ENCODE peak calls at places on chromosomes 4 and X, in eight cellular contexts. One of them, this sample, is unnamed. For H3K9me3, the result is how much of the 10 kb centered on the place peaks cover.

GRCh38 chrX:31260351-31260750 is 188.5 kb upstream of the FTHL17 start:
- DNase-seq in SK-N-SH: no peak
- DNase-seq in HCT116: no peak
- DNase-seq in MM.1S: no peak
- DNase-seq in GM23248: no peak
- DNase-seq in PC-3: no peak
- DNase-seq in OCI-LY7: no peak
- DNase-seq in neural progenitor cell: no peak
- DNase-seq in this sample: no peak

GRCh38 chr4:7041851-7042696 is 1.1 kb upstream of the TADA2B start:
- DNase-seq in PC-3: peak
- DNase-seq in SK-N-SH: peak
- DNase-seq in OCI-LY7: no peak
- DNase-seq in neural progenitor cell: peak
- DNase-seq in HCT116: no peak
- DNase-seq in MM.1S: no peak
- DNase-seq in GM23248: no peak
- DNase-seq in this sample: peak

GRCh38 chr4:37715889-37716402 is 29.8 kb upstream of the RELL1 start:
- DNase-seq in GM23248: peak
- DNase-seq in MM.1S: no peak
- DNase-seq in SK-N-SH: peak
- DNase-seq in OCI-LY7: no peak
- DNase-seq in neural progenitor cell: no peak
- DNase-seq in PC-3: peak
- DNase-seq in HCT116: no peak
- DNase-seq in this sample: peak

GRCh38 chr4:62640296-62640695 is 1440.2 kb downstream of the ADGRL3 start:
- DNase-seq in OCI-LY7: no peak
- DNase-seq in GM23248: no peak
- DNase-seq in MM.1S: no peak
- DNase-seq in PC-3: peak
- DNase-seq in HCT116: no peak
- DNase-seq in SK-N-SH: no peak
- DNase-seq in neural progenitor cell: no peak
- DNase-seq in this sample: no peak

GRCh38 chrX:53188763-53189162 is 36.2 kb downstream of the KDM5C start:
- DNase-seq in SK-N-SH: no peak
- DNase-seq in OCI-LY7: no peak
- DNase-seq in PC-3: no peak
- DNase-seq in MM.1S: peak
- DNase-seq in HCT116: no peak
- DNase-seq in GM23248: peak
- DNase-seq in neural progenitor cell: no peak
- DNase-seq in this sample: no peak

GRCh38 chrX:88284844-88285243 is 462.2 kb upstream of the CPXCR1 start:
- DNase-seq in PC-3: peak
- DNase-seq in MM.1S: no peak
- DNase-seq in HCT116: no peak
- DNase-seq in neural progenitor cell: no peak
- DNase-seq in SK-N-SH: no peak
- DNase-seq in GM23248: no peak
- DNase-seq in OCI-LY7: no peak
- DNase-seq in this sample: no peak

GRCh38 chr4:128155231-128155855 is 94.2 kb downstream of the LARP1B start:
- DNase-seq in HCT116: no peak
- DNase-seq in PC-3: no peak
- DNase-seq in neural progenitor cell: no peak
- DNase-seq in SK-N-SH: peak
- DNase-seq in GM23248: no peak
- DNase-seq in OCI-LY7: no peak
- DNase-seq in MM.1S: no peak
- DNase-seq in this sample: no peak

GRCh38 chrX:40908026-40908425 is 172.7 kb upstream of the MED14 start:
- DNase-seq in HCT116: no peak
- DNase-seq in OCI-LY7: no peak
- DNase-seq in SK-N-SH: no peak
- DNase-seq in neural progenitor cell: no peak
- DNase-seq in MM.1S: no peak
- DNase-seq in PC-3: peak
- DNase-seq in GM23248: peak
- DNase-seq in this sample: no peak

GRCh38 chrX:153887385-153887784 is 1.4 kb upstream of the L1CAM start:
- DNase-seq in HCT116: no peak
- DNase-seq in PC-3: no peak
- DNase-seq in GM23248: no peak
- DNase-seq in MM.1S: no peak
- DNase-seq in neural progenitor cell: no peak
- DNase-seq in OCI-LY7: no peak
- DNase-seq in SK-N-SH: no peak
- DNase-seq in this sample: no peak

GRCh38 chr4:52704676-52705075 is 45.6 kb upstream of the USP46 start:
- DNase-seq in SK-N-SH: no peak
- DNase-seq in OCI-LY7: no peak
- DNase-seq in GM23248: no peak
- DNase-seq in MM.1S: no peak
- DNase-seq in PC-3: no peak
- DNase-seq in HCT116: no peak
- DNase-seq in neural progenitor cell: no peak
- DNase-seq in this sample: no peak

GRCh38 chr4:120977435-120977997 is 55.0 kb upstream of the PRDM5 start:
- DNase-seq in HCT116: peak
- DNase-seq in MM.1S: peak
- DNase-seq in GM23248: peak
- DNase-seq in SK-N-SH: peak
- DNase-seq in OCI-LY7: peak
- DNase-seq in neural progenitor cell: peak
- DNase-seq in PC-3: peak
- DNase-seq in this sample: peak

GRCh38 chrX:153488231-153488914 is 6.4 kb upstream of the BGN start:
- DNase-seq in MM.1S: no peak
- DNase-seq in SK-N-SH: no peak
- DNase-seq in PC-3: no peak
- DNase-seq in HCT116: no peak
- DNase-seq in GM23248: peak
- DNase-seq in neural progenitor cell: peak
- DNase-seq in OCI-LY7: no peak
- DNase-seq in this sample: peak

GRCh38 chr4:98688416-98689290 is 30.2 kb upstream of the TSPAN5 start:
- DNase-seq in SK-N-SH: peak
- DNase-seq in GM23248: peak
- DNase-seq in MM.1S: peak
- DNase-seq in OCI-LY7: no peak
- DNase-seq in PC-3: peak
- DNase-seq in HCT116: peak
- DNase-seq in neural progenitor cell: peak
- DNase-seq in this sample: no peak

GRCh38 chrX:154022108-154022507 is 2.4 kb upstream of the IRAK1 start:
- DNase-seq in SK-N-SH: no peak
- DNase-seq in PC-3: no peak
- DNase-seq in neural progenitor cell: no peak
- DNase-seq in HCT116: no peak
- DNase-seq in MM.1S: no peak
- DNase-seq in GM23248: no peak
- DNase-seq in OCI-LY7: no peak
- DNase-seq in this sample: no peak

GRCh38 chr4:173243917-173244658 is 75.5 kb downstream of the GALNT7 start:
- DNase-seq in SK-N-SH: no peak
- DNase-seq in OCI-LY7: no peak
- DNase-seq in neural progenitor cell: no peak
- DNase-seq in GM23248: no peak
- DNase-seq in PC-3: no peak
- DNase-seq in MM.1S: no peak
- DNase-seq in HCT116: no peak
- DNase-seq in this sample: no peak

GRCh38 chrX:69298466-69299140 is 133.3 kb upstream of the PJA1 start:
- DNase-seq in SK-N-SH: no peak
- DNase-seq in PC-3: no peak
- DNase-seq in OCI-LY7: no peak
- DNase-seq in MM.1S: no peak
- DNase-seq in HCT116: no peak
- DNase-seq in GM23248: peak
- DNase-seq in neural progenitor cell: no peak
- DNase-seq in this sample: no peak

GRCh38 chr4:8916251-8916913 is 44.7 kb upstream of the HMX1 start:
- DNase-seq in PC-3: no peak
- DNase-seq in MM.1S: no peak
- DNase-seq in HCT116: no peak
- DNase-seq in OCI-LY7: no peak
- DNase-seq in GM23248: no peak
- DNase-seq in neural progenitor cell: no peak
- DNase-seq in SK-N-SH: peak
- DNase-seq in this sample: peak

GRCh38 chr4:64940698-64941097 is 531.4 kb upstream of the TECRL start:
- DNase-seq in GM23248: peak
- DNase-seq in neural progenitor cell: no peak
- DNase-seq in PC-3: peak
- DNase-seq in HCT116: no peak
- DNase-seq in MM.1S: no peak
- DNase-seq in OCI-LY7: no peak
- DNase-seq in SK-N-SH: no peak
- DNase-seq in this sample: no peak

GRCh38 chr4:8580321-8581093 is at the start of gene GPR78:
- DNase-seq in neural progenitor cell: peak
- DNase-seq in PC-3: peak
- DNase-seq in SK-N-SH: peak
- DNase-seq in HCT116: no peak
- DNase-seq in MM.1S: no peak
- DNase-seq in GM23248: peak
- DNase-seq in OCI-LY7: no peak
- DNase-seq in this sample: peak

GRCh38 chr4:102493257-102493656 is 7.9 kb upstream of the NFKB1 start:
- DNase-seq in SK-N-SH: no peak
- DNase-seq in HCT116: no peak
- DNase-seq in GM23248: no peak
- DNase-seq in MM.1S: no peak
- DNase-seq in neural progenitor cell: no peak
- DNase-seq in PC-3: no peak
- DNase-seq in OCI-LY7: no peak
- DNase-seq in this sample: no peak

GRCh38 chr4:182795446-182796238 is 121.5 kb downstream of the DCTD start:
- DNase-seq in GM23248: no peak
- DNase-seq in SK-N-SH: no peak
- DNase-seq in MM.1S: no peak
- DNase-seq in HCT116: no peak
- DNase-seq in PC-3: no peak
- DNase-seq in neural progenitor cell: no peak
- DNase-seq in OCI-LY7: no peak
- DNase-seq in this sample: no peak

GRCh38 chr4:36533944-36534343 is 252.5 kb downstream of the DTHD1 start:
- DNase-seq in GM23248: no peak
- DNase-seq in PC-3: no peak
- DNase-seq in OCI-LY7: no peak
- DNase-seq in MM.1S: no peak
- DNase-seq in SK-N-SH: no peak
- DNase-seq in neural progenitor cell: no peak
- DNase-seq in HCT116: no peak
- DNase-seq in this sample: no peak

GRCh38 chr4:43251760-43252317 is 359.3 kb downstream of the GRXCR1 start:
- DNase-seq in PC-3: peak
- DNase-seq in MM.1S: no peak
- DNase-seq in OCI-LY7: no peak
- DNase-seq in SK-N-SH: no peak
- DNase-seq in HCT116: no peak
- DNase-seq in neural progenitor cell: no peak
- DNase-seq in GM23248: peak
- DNase-seq in this sample: peak

GRCh38 chr4:43253511-43253910 is 361.0 kb downstream of the GRXCR1 start:
- DNase-seq in HCT116: no peak
- DNase-seq in PC-3: no peak
- DNase-seq in neural progenitor cell: no peak
- DNase-seq in OCI-LY7: no peak
- DNase-seq in SK-N-SH: no peak
- DNase-seq in MM.1S: no peak
- DNase-seq in GM23248: no peak
- DNase-seq in this sample: no peak
- H2AFZ ChIP-seq in HCT116: no peak
- H2AFZ ChIP-seq in PC-3: no peak
- H2AFZ ChIP-seq in neural progenitor cell: no peak
- H2AFZ ChIP-seq in OCI-LY7: no peak
- H2AFZ ChIP-seq in SK-N-SH: no peak
- H2AFZ ChIP-seq in MM.1S: no peak
- H2AFZ ChIP-seq in GM23248: no peak
- H2AFZ ChIP-seq in this sample: no peak

DNA sequence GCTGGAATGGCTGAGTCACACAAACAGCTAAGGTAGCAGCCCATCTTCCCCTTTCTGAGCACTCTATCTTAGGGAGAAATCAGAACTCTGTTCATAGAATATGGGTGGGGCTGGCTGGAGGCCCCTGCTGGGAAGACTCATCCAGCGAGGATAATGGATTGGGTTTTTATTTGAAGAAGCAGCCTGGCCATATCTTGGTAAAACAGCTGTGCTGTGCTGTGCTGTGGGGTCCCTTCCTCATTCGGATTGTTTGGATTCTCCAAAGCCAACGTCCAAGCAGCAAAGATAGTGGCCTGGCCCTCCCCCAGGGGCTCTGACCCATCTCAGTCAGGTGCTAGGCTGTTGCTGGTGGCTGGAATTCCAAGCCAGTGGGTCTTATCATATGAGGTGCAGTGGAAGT is 63.8 kb downstream of the ZNF718 start:
- DNase-seq in SK-N-SH: no peak
- DNase-seq in HCT116: no peak
- DNase-seq in OCI-LY7: no peak
- DNase-seq in PC-3: no peak
- DNase-seq in MM.1S: no peak
- DNase-seq in neural progenitor cell: no peak
- DNase-seq in GM23248: no peak
- DNase-seq in this sample: no peak
- H3K9me3 ChIP-seq in SK-N-SH: under half
- H3K9me3 ChIP-seq in HCT116: under half
- H3K9me3 ChIP-seq in OCI-LY7: under half
- H3K9me3 ChIP-seq in PC-3: under half
- H3K9me3 ChIP-seq in MM.1S: under half
- H3K9me3 ChIP-seq in neural progenitor cell: under half
- H3K9me3 ChIP-seq in GM23248: under half
- H3K9me3 ChIP-seq in this sample: under half

GRCh38 chr4:2408401-2408958 is 10.0 kb downstream of the ZFYVE28 start:
- DNase-seq in HCT116: no peak
- DNase-seq in GM23248: no peak
- DNase-seq in MM.1S: peak
- DNase-seq in PC-3: peak
- DNase-seq in neural progenitor cell: no peak
- DNase-seq in SK-N-SH: no peak
- DNase-seq in OCI-LY7: peak
- DNase-seq in this sample: no peak
- TF ChIP-seq EZH2phosphoT487 in HCT116: no peak
- TF ChIP-seq EZH2phosphoT487 in GM23248: no peak
- TF ChIP-seq EZH2phosphoT487 in MM.1S: no peak
- TF ChIP-seq EZH2phosphoT487 in PC-3: no peak
- TF ChIP-seq EZH2phosphoT487 in neural progenitor cell: no peak
- TF ChIP-seq EZH2phosphoT487 in SK-N-SH: no peak
- TF ChIP-seq EZH2phosphoT487 in OCI-LY7: no peak
- TF ChIP-seq EZH2phosphoT487 in this sample: no peak

DNA sequence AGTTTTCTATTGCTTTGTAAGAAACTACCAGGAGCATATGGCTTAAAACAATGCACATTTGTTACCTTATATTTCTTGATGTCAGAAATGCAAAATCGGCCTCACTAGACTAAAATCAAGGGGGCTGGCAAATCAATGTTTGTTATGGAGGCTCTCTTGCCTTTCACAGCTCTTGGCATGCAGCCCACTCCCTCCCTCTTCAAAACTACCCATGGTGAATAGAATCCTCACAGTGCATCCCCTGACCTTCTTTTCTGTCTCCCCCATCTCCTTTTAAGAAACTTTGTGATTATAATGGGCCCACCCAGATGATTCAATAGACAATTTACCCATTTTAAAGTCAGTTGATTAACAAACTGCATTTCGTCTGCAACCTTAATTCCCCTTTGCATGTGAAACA is 184.0 kb downstream of the PCDH7 start:
- DNase-seq in neural progenitor cell: no peak
- DNase-seq in SK-N-SH: no peak
- DNase-seq in GM23248: no peak
- DNase-seq in OCI-LY7: no peak
- DNase-seq in PC-3: no peak
- DNase-seq in MM.1S: no peak
- DNase-seq in HCT116: no peak
- DNase-seq in this sample: no peak
- H2AFZ ChIP-seq in neural progenitor cell: peak
- H2AFZ ChIP-seq in SK-N-SH: no peak
- H2AFZ ChIP-seq in GM23248: no peak
- H2AFZ ChIP-seq in OCI-LY7: no peak
- H2AFZ ChIP-seq in PC-3: no peak
- H2AFZ ChIP-seq in MM.1S: no peak
- H2AFZ ChIP-seq in HCT116: no peak
- H2AFZ ChIP-seq in this sample: no peak